ENCODE peak calls at places on chromosome 15, in four cellular contexts. One of them, this sample, is unnamed.

GRCh38 chr15:66751579-66751978 is 49.5 kb downstream of the SMAD6 start:
- DNase-seq in Caki2: peak
- DNase-seq in HT-29: peak
- DNase-seq in GM18507: no peak
- DNase-seq in this sample: no peak

GRCh38 chr15:95247068-95247984 is 1016.0 kb downstream of the MCTP2 start:
- DNase-seq in Caki2: peak
- DNase-seq in HT-29: peak
- DNase-seq in GM18507: no peak
- DNase-seq in this sample: no peak

GRCh38 chr15:57031605-57032004 is 113.2 kb downstream of the TCF12 start:
- DNase-seq in Caki2: peak
- DNase-seq in HT-29: no peak
- DNase-seq in GM18507: no peak
- DNase-seq in this sample: no peak

GRCh38 chr15:45242289-45242688 is 9.7 kb upstream of the SLC28A2 start:
- DNase-seq in Caki2: peak
- DNase-seq in HT-29: peak
- DNase-seq in GM18507: no peak
- DNase-seq in this sample: no peak

GRCh38 chr15:31587583-31587982 is 260.9 kb downstream of the KLF13 start:
- DNase-seq in Caki2: no peak
- DNase-seq in HT-29: no peak
- DNase-seq in GM18507: no peak
- DNase-seq in this sample: no peak

GRCh38 chr15:81573098-81573746 is 199.2 kb upstream of the TMC3 start:
- DNase-seq in Caki2: no peak
- DNase-seq in HT-29: no peak
- DNase-seq in GM18507: no peak
- DNase-seq in this sample: no peak

GRCh38 chr15:61444585-61444984 is 215.5 kb upstream of the RORA start:
- DNase-seq in Caki2: no peak
- DNase-seq in HT-29: no peak
- DNase-seq in GM18507: no peak
- DNase-seq in this sample: no peak

GRCh38 chr15:74040115-74040850 is 42.1 kb downstream of the GOLGA6A start:
- DNase-seq in Caki2: no peak
- DNase-seq in HT-29: no peak
- DNase-seq in GM18507: no peak
- DNase-seq in this sample: no peak

GRCh38 chr15:36773698-36774097 is 194.3 kb downstream of the CDIN1 start:
- DNase-seq in Caki2: no peak
- DNase-seq in HT-29: no peak
- DNase-seq in GM18507: no peak
- DNase-seq in this sample: no peak

GRCh38 chr15:66400351-66400774 is 13.7 kb downstream of the MAP2K1 start:
- DNase-seq in Caki2: no peak
- DNase-seq in HT-29: no peak
- DNase-seq in GM18507: no peak
- DNase-seq in this sample: no peak

GRCh38 chr15:60419752-60420151 is 22.0 kb upstream of the ANXA2 start:
- DNase-seq in Caki2: no peak
- DNase-seq in HT-29: peak
- DNase-seq in GM18507: no peak
- DNase-seq in this sample: no peak

GRCh38 chr15:70343961-70344360 is 246.2 kb upstream of the TLE3 start:
- DNase-seq in Caki2: no peak
- DNase-seq in HT-29: no peak
- DNase-seq in GM18507: no peak
- DNase-seq in this sample: no peak

GRCh38 chr15:100602822-100603393 is 519 bp downstream of the ASB7 start:
- DNase-seq in Caki2: no peak
- DNase-seq in HT-29: peak
- DNase-seq in GM18507: peak
- DNase-seq in this sample: peak

GRCh38 chr15:40285151-40285898 is 2.5 kb upstream of the ANKRD63 start:
- DNase-seq in Caki2: no peak
- DNase-seq in HT-29: no peak
- DNase-seq in GM18507: no peak
- DNase-seq in this sample: no peak

GRCh38 chr15:28127036-28127435 is 27.9 kb upstream of the OCA2 start:
- DNase-seq in Caki2: no peak
- DNase-seq in HT-29: no peak
- DNase-seq in GM18507: no peak
- DNase-seq in this sample: no peak

GRCh38 chr15:94168250-94168649 is 63.1 kb upstream of the MCTP2 start:
- DNase-seq in Caki2: no peak
- DNase-seq in HT-29: no peak
- DNase-seq in GM18507: no peak
- DNase-seq in this sample: peak

GRCh38 chr15:38535451-38536200 is 29.0 kb downstream of the RASGRP1 start:
- DNase-seq in Caki2: peak
- DNase-seq in HT-29: no peak
- DNase-seq in GM18507: no peak
- DNase-seq in this sample: no peak

GRCh38 chr15:60009581-60010379 is 5.7 kb downstream of the FOXB1 start:
- DNase-seq in Caki2: no peak
- DNase-seq in HT-29: no peak
- DNase-seq in GM18507: no peak
- DNase-seq in this sample: no peak

GRCh38 chr15:85750807-85751730 is 43.7 kb downstream of the KLHL25 start:
- DNase-seq in Caki2: no peak
- DNase-seq in HT-29: no peak
- DNase-seq in GM18507: no peak
- DNase-seq in this sample: no peak

GRCh38 chr15:101368086-101368780 is 73.2 kb upstream of the SNRPA1 start:
- DNase-seq in Caki2: no peak
- DNase-seq in HT-29: no peak
- DNase-seq in GM18507: no peak
- DNase-seq in this sample: no peak

GRCh38 chr15:69346112-69346511 is 47.4 kb downstream of the PAQR5 start:
- DNase-seq in Caki2: no peak
- DNase-seq in HT-29: no peak
- DNase-seq in GM18507: no peak
- DNase-seq in this sample: no peak

GRCh38 chr15:39888809-39889208 is 31.3 kb downstream of the GPR176 start:
- DNase-seq in Caki2: no peak
- DNase-seq in HT-29: no peak
- DNase-seq in GM18507: no peak
- DNase-seq in this sample: no peak

GRCh38 chr15:27681038-27681437 is 418.1 kb downstream of the OCA2 start:
- DNase-seq in Caki2: no peak
- DNase-seq in HT-29: no peak
- DNase-seq in GM18507: no peak
- DNase-seq in this sample: no peak

GRCh38 chr15:92130244-92130643 is 263.4 kb upstream of the ST8SIA2 start:
- DNase-seq in Caki2: no peak
- DNase-seq in HT-29: no peak
- DNase-seq in GM18507: no peak
- DNase-seq in this sample: no peak

GRCh38 chr15:78179906-78180305 is 30.7 kb downstream of the IDH3A start:
- DNase-seq in Caki2: no peak
- DNase-seq in HT-29: no peak
- DNase-seq in GM18507: no peak
- DNase-seq in this sample: no peak

GRCh38 chr15:85582076-85582718 is 201.8 kb downstream of the AKAP13 start:
- DNase-seq in Caki2: peak
- DNase-seq in HT-29: peak
- DNase-seq in GM18507: no peak
- DNase-seq in this sample: peak

GRCh38 chr15:99443768-99444446 is 121.9 kb upstream of the MEF2A start:
- DNase-seq in Caki2: no peak
- DNase-seq in HT-29: no peak
- DNase-seq in GM18507: no peak
- DNase-seq in this sample: no peak

GRCh38 chr15:67240235-67241131 is 14.0 kb downstream of the AAGAB start:
- DNase-seq in Caki2: peak
- DNase-seq in HT-29: peak
- DNase-seq in GM18507: no peak
- DNase-seq in this sample: peak

GRCh38 chr15:80317389-80318169 is 65.6 kb upstream of the CTXND1 start:
- DNase-seq in Caki2: no peak
- DNase-seq in HT-29: no peak
- DNase-seq in GM18507: no peak
- DNase-seq in this sample: no peak

GRCh38 chr15:77069521-77070121 is 1.3 kb downstream of the TSPAN3 start:
- DNase-seq in Caki2: peak
- DNase-seq in HT-29: peak
- DNase-seq in GM18507: no peak
- DNase-seq in this sample: peak

GRCh38 chr15:70153948-70154439 is 56.3 kb upstream of the TLE3 start:
- DNase-seq in Caki2: no peak
- DNase-seq in HT-29: no peak
- DNase-seq in GM18507: no peak
- DNase-seq in this sample: no peak

This sample was measured in small intestine.